ENCODE peak calls at places on chromosomes 3 and 15, in six cellular contexts. One of them, this sample, is unnamed.

GRCh38 chr3:140408252-140408651 is 269.6 kb upstream of the TRIM42 start:
- DNase-seq in NCI-H460: no peak
- DNase-seq in COR-L47: no peak
- DNase-seq in smooth muscle cell of the brain vasculature: no peak
- DNase-seq in amniotic stem cell: no peak
- DNase-seq in AG09309: no peak
- DNase-seq in this sample: no peak

GRCh38 chr3:165518346-165518745 is 318.9 kb downstream of the BCHE start:
- DNase-seq in NCI-H460: no peak
- DNase-seq in COR-L47: no peak
- DNase-seq in smooth muscle cell of the brain vasculature: no peak
- DNase-seq in amniotic stem cell: no peak
- DNase-seq in AG09309: no peak
- DNase-seq in this sample: no peak

GRCh38 chr3:149765762-149766334 is 13.6 kb upstream of the COMMD2 start:
- DNase-seq in NCI-H460: peak; percentile 15
- DNase-seq in COR-L47: peak; percentile 17
- DNase-seq in smooth muscle cell of the brain vasculature: peak; percentile 18
- DNase-seq in amniotic stem cell: peak; percentile 17
- DNase-seq in AG09309: peak; percentile 28
- DNase-seq in this sample: no peak

GRCh38 chr3:164515256-164515655 is 563.0 kb downstream of the SI start:
- DNase-seq in NCI-H460: no peak
- DNase-seq in COR-L47: no peak
- DNase-seq in smooth muscle cell of the brain vasculature: no peak
- DNase-seq in amniotic stem cell: no peak
- DNase-seq in AG09309: no peak
- DNase-seq in this sample: no peak

GRCh38 chr3:32696523-32696922 is 11.5 kb downstream of the CNOT10 start:
- DNase-seq in NCI-H460: no peak
- DNase-seq in COR-L47: no peak
- DNase-seq in smooth muscle cell of the brain vasculature: no peak
- DNase-seq in amniotic stem cell: no peak
- DNase-seq in AG09309: no peak
- DNase-seq in this sample: no peak

GRCh38 chr3:153273767-153274443 is 111.9 kb downstream of the RAP2B start:
- DNase-seq in NCI-H460: no peak
- DNase-seq in COR-L47: no peak
- DNase-seq in smooth muscle cell of the brain vasculature: no peak
- DNase-seq in amniotic stem cell: no peak
- DNase-seq in AG09309: no peak
- DNase-seq in this sample: no peak

GRCh38 chr3:37770938-37771918 is 90.5 kb upstream of the CTDSPL start:
- DNase-seq in NCI-H460: no peak
- DNase-seq in COR-L47: no peak
- DNase-seq in smooth muscle cell of the brain vasculature: no peak
- DNase-seq in amniotic stem cell: no peak
- DNase-seq in AG09309: no peak
- DNase-seq in this sample: no peak

GRCh38 chr15:77033729-77034619 is 36.9 kb downstream of the TSPAN3 start:
- DNase-seq in NCI-H460: no peak
- DNase-seq in COR-L47: no peak
- DNase-seq in smooth muscle cell of the brain vasculature: no peak
- DNase-seq in amniotic stem cell: no peak
- DNase-seq in AG09309: no peak
- DNase-seq in this sample: no peak

GRCh38 chr3:44525060-44525459 is 29.9 kb upstream of the ZKSCAN7 start:
- DNase-seq in NCI-H460: no peak
- DNase-seq in COR-L47: no peak
- DNase-seq in smooth muscle cell of the brain vasculature: no peak
- DNase-seq in amniotic stem cell: no peak
- DNase-seq in AG09309: no peak
- DNase-seq in this sample: no peak

GRCh38 chr15:64507293-64507802 is 47.0 kb downstream of the ZNF609 start:
- DNase-seq in NCI-H460: no peak
- DNase-seq in COR-L47: no peak
- DNase-seq in smooth muscle cell of the brain vasculature: peak; percentile 21
- DNase-seq in amniotic stem cell: no peak
- DNase-seq in AG09309: peak; percentile 65
- DNase-seq in this sample: peak; percentile 30

GRCh38 chr3:124832782-124833709 is 54.1 kb downstream of the ITGB5 start:
- DNase-seq in NCI-H460: no peak
- DNase-seq in COR-L47: no peak
- DNase-seq in smooth muscle cell of the brain vasculature: no peak
- DNase-seq in amniotic stem cell: peak; percentile 73
- DNase-seq in AG09309: peak; percentile 69
- DNase-seq in this sample: peak; percentile 88

GRCh38 chr3:133845127-133845526 is 39.5 kb downstream of the SRPRB start:
- DNase-seq in NCI-H460: no peak
- DNase-seq in COR-L47: no peak
- DNase-seq in smooth muscle cell of the brain vasculature: no peak
- DNase-seq in amniotic stem cell: no peak
- DNase-seq in AG09309: no peak
- DNase-seq in this sample: no peak

GRCh38 chr15:62497356-62497755 is 332.3 kb upstream of the C2CD4B start:
- DNase-seq in NCI-H460: no peak
- DNase-seq in COR-L47: no peak
- DNase-seq in smooth muscle cell of the brain vasculature: no peak
- DNase-seq in amniotic stem cell: no peak
- DNase-seq in AG09309: peak; percentile 34
- DNase-seq in this sample: peak; percentile 67

GRCh38 chr3:99332276-99332675 is 306.1 kb upstream of the COL8A1 start:
- DNase-seq in NCI-H460: peak; percentile 68
- DNase-seq in COR-L47: no peak
- DNase-seq in smooth muscle cell of the brain vasculature: no peak
- DNase-seq in amniotic stem cell: no peak
- DNase-seq in AG09309: no peak
- DNase-seq in this sample: no peak

GRCh38 chr3:152272771-152273242 is 4.1 kb downstream of the MBNL1 start:
- DNase-seq in NCI-H460: no peak
- DNase-seq in COR-L47: no peak
- DNase-seq in smooth muscle cell of the brain vasculature: no peak
- DNase-seq in amniotic stem cell: peak; percentile 75
- DNase-seq in AG09309: peak; percentile 49
- DNase-seq in this sample: peak; percentile 75

GRCh38 chr3:55620361-55621025 is 133.4 kb upstream of the WNT5A start:
- DNase-seq in NCI-H460: peak; percentile 77
- DNase-seq in COR-L47: no peak
- DNase-seq in smooth muscle cell of the brain vasculature: no peak
- DNase-seq in amniotic stem cell: peak; percentile 39
- DNase-seq in AG09309: peak; percentile 73
- DNase-seq in this sample: no peak

GRCh38 chr15:70412717-70413266 is 315.1 kb upstream of the TLE3 start:
- DNase-seq in NCI-H460: no peak
- DNase-seq in COR-L47: peak; percentile 13
- DNase-seq in smooth muscle cell of the brain vasculature: no peak
- DNase-seq in amniotic stem cell: no peak
- DNase-seq in AG09309: no peak
- DNase-seq in this sample: no peak

GRCh38 chr15:57866149-57866736 is 159.7 kb downstream of the POLR2M start:
- DNase-seq in NCI-H460: peak; percentile 56
- DNase-seq in COR-L47: peak; percentile 39
- DNase-seq in smooth muscle cell of the brain vasculature: no peak
- DNase-seq in amniotic stem cell: no peak
- DNase-seq in AG09309: no peak
- DNase-seq in this sample: no peak

GRCh38 chr3:4982773-4983738 is 3.8 kb downstream of the BHLHE40 start:
- DNase-seq in NCI-H460: no peak
- DNase-seq in COR-L47: no peak
- DNase-seq in smooth muscle cell of the brain vasculature: no peak
- DNase-seq in amniotic stem cell: no peak
- DNase-seq in AG09309: no peak
- DNase-seq in this sample: no peak

GRCh38 chr15:96947830-96948229 is 617.3 kb downstream of the NR2F2 start:
- DNase-seq in NCI-H460: no peak
- DNase-seq in COR-L47: no peak
- DNase-seq in smooth muscle cell of the brain vasculature: no peak
- DNase-seq in amniotic stem cell: no peak
- DNase-seq in AG09309: no peak
- DNase-seq in this sample: no peak

GRCh38 chr3:48492461-48493202 is 11.3 kb downstream of the SHISA5 start:
- DNase-seq in NCI-H460: no peak
- DNase-seq in COR-L47: no peak
- DNase-seq in smooth muscle cell of the brain vasculature: no peak
- DNase-seq in amniotic stem cell: no peak
- DNase-seq in AG09309: peak; percentile 56
- DNase-seq in this sample: peak; percentile 41

GRCh38 chr15:41791547-41791937 is 17.3 kb downstream of the MAPKBP1 start:
- DNase-seq in NCI-H460: no peak
- DNase-seq in COR-L47: no peak
- DNase-seq in smooth muscle cell of the brain vasculature: no peak
- DNase-seq in amniotic stem cell: no peak
- DNase-seq in AG09309: no peak
- DNase-seq in this sample: no peak

GRCh38 chr3:23653647-23654525 is 151.9 kb upstream of the UBE2E1 start:
- DNase-seq in NCI-H460: no peak
- DNase-seq in COR-L47: no peak
- DNase-seq in smooth muscle cell of the brain vasculature: no peak
- DNase-seq in amniotic stem cell: no peak
- DNase-seq in AG09309: no peak
- DNase-seq in this sample: no peak

GRCh38 chr3:59106085-59106629 is 56.3 kb upstream of the CFAP20DC start:
- DNase-seq in NCI-H460: no peak
- DNase-seq in COR-L47: no peak
- DNase-seq in smooth muscle cell of the brain vasculature: no peak
- DNase-seq in amniotic stem cell: no peak
- DNase-seq in AG09309: no peak
- DNase-seq in this sample: no peak

GRCh38 chr3:148477375-148477774 is 220.3 kb upstream of the AGTR1 start:
- DNase-seq in NCI-H460: no peak
- DNase-seq in COR-L47: no peak
- DNase-seq in smooth muscle cell of the brain vasculature: no peak
- DNase-seq in amniotic stem cell: no peak
- DNase-seq in AG09309: no peak
- DNase-seq in this sample: no peak

GRCh38 chr15:90701880-90702630 is 15.1 kb upstream of the BLM start:
- DNase-seq in NCI-H460: no peak
- DNase-seq in COR-L47: no peak
- DNase-seq in smooth muscle cell of the brain vasculature: no peak
- DNase-seq in amniotic stem cell: no peak
- DNase-seq in AG09309: no peak
- DNase-seq in this sample: no peak

GRCh38 chr3:150890320-150890719 is 14.9 kb downstream of the MINDY4B start:
- DNase-seq in NCI-H460: no peak
- DNase-seq in COR-L47: no peak
- DNase-seq in smooth muscle cell of the brain vasculature: no peak
- DNase-seq in amniotic stem cell: no peak
- DNase-seq in AG09309: peak; percentile 31
- DNase-seq in this sample: no peak

GRCh38 chr15:67149859-67150824 is 84.7 kb downstream of the SMAD3 start:
- DNase-seq in NCI-H460: peak; percentile 80
- DNase-seq in COR-L47: no peak
- DNase-seq in smooth muscle cell of the brain vasculature: peak; percentile 96
- DNase-seq in amniotic stem cell: peak; percentile 90
- DNase-seq in AG09309: peak; percentile 97
- DNase-seq in this sample: peak; percentile 96

GRCh38 chr3:149736180-149737100 is 15.8 kb downstream of the COMMD2 start:
- DNase-seq in NCI-H460: no peak
- DNase-seq in COR-L47: no peak
- DNase-seq in smooth muscle cell of the brain vasculature: no peak
- DNase-seq in amniotic stem cell: no peak
- DNase-seq in AG09309: no peak
- DNase-seq in this sample: peak; percentile 24

This sample was measured in GM04503.